ENCODE peak calls at places on chromosomes 3 and 15, in ten cellular contexts. A, W, C, S, I, Z, L, K, D and N are unnamed samples.

GRCh38 chr3:88059380-88060160 is 515 bp downstream of the ZNF654 start:
- DNase-seq in A (no peak), W (peak; percentile 17), C (no peak), S (peak; percentile 82), I (peak; percentile 15), Z (peak; percentile 5), L (no peak), K (peak; percentile 15), D (peak; percentile 84), N (no peak)

GRCh38 chr3:183698318-183698731 is 728 bp downstream of the YEATS2 start:
- DNase-seq in A (peak; percentile 29), W (peak; percentile 48), C (no peak), S (peak; percentile 82), I (peak; percentile 33), Z (no peak), L (peak; percentile 35), K (peak; percentile 25), D (peak; percentile 87), N (no peak)

GRCh38 chr3:37477275-37477674 is 302.9 kb upstream of the LRRFIP2 start:
- DNase-seq in A (no peak), W (no peak), C (no peak), S (no peak), I (no peak), Z (peak; percentile 58), L (no peak), K (no peak), D (no peak), N (no peak)

GRCh38 chr15:39594056-39594763 is 13.3 kb downstream of the THBS1 start:
- DNase-seq in A (no peak), W (no peak), C (no peak), S (no peak), I (no peak), Z (no peak), L (peak; percentile 34), K (peak; percentile 47), D (no peak), N (no peak)

GRCh38 chr3:179074656-179075055 is 3.0 kb upstream of the ZMAT3 start:
- DNase-seq in A (no peak), W (no peak), C (no peak), S (no peak), I (no peak), Z (no peak), L (no peak), K (no peak), D (no peak), N (no peak)

GRCh38 chr3:5188419-5189405 is 1.2 kb downstream of the EDEM1 start:
- DNase-seq in A (no peak), W (peak; percentile 69), C (no peak), S (peak; percentile 81), I (peak; percentile 54), Z (peak; percentile 14), L (peak; percentile 17), K (peak; percentile 46), D (peak; percentile 84), N (no peak)

GRCh38 chr3:191217331-191217730 is 18.3 kb downstream of the OSTN start:
- DNase-seq in A (no peak), W (no peak), C (no peak), S (no peak), I (no peak), Z (no peak), L (no peak), K (no peak), D (no peak), N (no peak)

GRCh38 chr3:138875096-138875753 is 40.5 kb upstream of the PIK3CB start:
- DNase-seq in A (no peak), W (no peak), C (no peak), S (peak; percentile 55), I (no peak), Z (no peak), L (no peak), K (no peak), D (no peak), N (no peak)

GRCh38 chr15:40338921-40339620 is 1.7 kb downstream of the CCDC9B start:
- DNase-seq in A (peak; percentile 66), W (no peak), C (peak; percentile 79), S (no peak), I (peak; percentile 67), Z (peak; percentile 67), L (peak; percentile 93), K (peak; percentile 35), D (no peak), N (peak; percentile 67)

GRCh38 chr15:58666957-58667356 is 82.5 kb downstream of the ADAM10 start:
- DNase-seq in A (no peak), W (no peak), C (no peak), S (no peak), I (no peak), Z (no peak), L (peak; percentile 62), K (no peak), D (no peak), N (no peak)

GRCh38 chr3:108134555-108134880 is 43.7 kb upstream of the CD47 start:
- DNase-seq in A (no peak), W (no peak), C (no peak), S (no peak), I (no peak), Z (no peak), L (no peak), K (no peak), D (no peak), N (no peak)

GRCh38 chr3:62950227-62950626 is 75.0 kb upstream of the CADPS start:
- DNase-seq in A (no peak), W (no peak), C (no peak), S (no peak), I (no peak), Z (no peak), L (no peak), K (no peak), D (no peak), N (no peak)

DNA sequence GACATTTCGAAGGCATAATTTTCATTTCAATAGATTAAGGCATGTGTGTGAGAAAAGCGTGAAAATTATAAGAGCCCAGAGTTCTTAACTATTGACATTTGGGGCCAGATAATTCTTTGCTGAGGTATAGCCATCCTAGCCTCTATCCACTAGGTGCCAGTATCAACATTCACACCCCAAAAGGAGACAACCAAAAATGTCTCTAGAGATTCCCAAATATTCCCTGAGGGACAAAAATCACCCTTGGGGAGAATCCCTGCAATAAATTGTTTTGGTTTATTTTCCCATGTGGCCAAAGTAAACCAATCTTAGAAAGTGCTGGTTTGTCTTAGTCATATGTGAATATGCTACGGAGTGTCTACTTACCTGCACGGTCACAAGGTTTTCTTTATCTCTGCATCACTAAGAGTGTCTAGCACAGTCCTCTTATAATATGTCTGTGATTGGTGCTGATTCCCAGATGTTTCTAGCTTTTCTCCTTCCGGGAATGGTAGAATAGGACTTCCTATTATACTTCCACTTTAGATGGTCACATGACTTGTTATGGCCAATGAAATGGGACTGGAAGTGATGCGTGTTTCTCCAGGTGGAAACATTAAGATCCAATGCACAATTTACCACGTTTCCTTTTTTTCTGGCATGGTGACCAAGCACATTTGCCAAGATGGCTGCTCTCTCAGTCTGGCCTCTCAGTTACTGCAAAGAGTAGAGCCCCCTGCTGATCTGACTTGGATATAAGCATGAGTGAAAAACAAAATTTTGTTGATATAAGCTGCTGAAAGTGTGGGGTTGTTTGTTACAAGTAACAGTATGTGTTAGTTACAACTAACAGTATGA is 8.0 kb upstream of the KBTBD8 start:
- DNase-seq in A (no peak), W (peak; percentile 24), C (peak; percentile 29), S (no peak), I (peak; percentile 12), Z (no peak), L (no peak), K (no peak), D (no peak), N (no peak)
- H3K4me3 ChIP-seq in A (no peak overlapping the region), W (no peak overlapping the region), C (no peak overlapping the region), S (peak overlapping the region; percentile 13), I (no peak overlapping the region), Z (no peak overlapping the region), L (no peak overlapping the region), K (no peak overlapping the region), D (no peak overlapping the region), N (no peak overlapping the region)

DNA sequence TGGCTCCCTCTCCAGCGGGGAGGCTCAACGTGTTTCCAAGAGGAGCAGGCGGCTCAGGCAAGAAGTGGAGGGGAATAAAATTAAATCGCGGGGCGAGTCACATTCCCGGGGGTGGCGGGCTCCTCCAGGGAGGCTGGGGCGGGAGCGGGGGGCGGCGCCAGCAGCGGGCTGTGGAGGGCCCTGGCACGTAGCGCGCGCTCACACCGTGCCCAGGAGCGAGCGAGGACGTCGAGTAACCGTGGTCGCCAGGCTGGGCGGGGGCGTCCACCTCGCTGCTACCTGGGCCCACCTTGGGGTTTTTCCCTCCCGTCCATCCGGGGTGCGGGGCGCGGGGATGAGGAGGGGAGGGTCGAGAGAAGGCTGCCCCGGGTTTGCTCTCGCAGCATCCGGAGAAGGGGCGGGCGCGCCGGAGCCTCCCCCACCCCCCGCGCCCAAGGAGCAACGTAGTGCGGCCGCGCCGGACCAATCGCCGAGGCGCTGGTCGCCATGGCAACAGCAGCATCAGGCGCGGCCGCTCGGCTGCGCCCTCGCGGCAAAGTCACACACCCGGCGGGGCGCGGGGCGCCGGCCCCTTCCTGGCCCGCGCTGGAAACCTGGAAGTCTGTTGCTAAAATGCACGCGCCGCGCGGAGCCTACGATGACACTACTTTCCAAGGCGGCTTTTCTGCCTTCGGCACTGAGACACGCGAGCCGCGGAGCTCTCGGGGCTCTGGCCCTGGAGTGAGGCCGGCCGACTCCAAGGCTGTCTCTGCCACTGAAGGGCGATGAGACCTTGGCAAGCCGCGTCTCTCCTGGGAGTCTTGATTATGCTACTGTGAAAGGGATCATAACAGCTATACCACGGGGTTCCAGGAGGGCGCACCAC is at the start of gene IQSEC1:
- DNase-seq in A (peak; percentile 62), W (no peak), C (no peak), S (peak; percentile 94), I (no peak), Z (peak; percentile 29), L (peak; percentile 7), K (peak; percentile 65), D (no peak), N (no peak)
- TF ChIP-seq POLR2A in A (no peak), W (no peak), C (no peak), S (no peak), I (no peak), Z (no peak), L (no peak), K (no peak), D (no peak), N (no peak)

GRCh38 chr15:30992465-30992864 is 1.0 kb upstream of the MTMR10 start:
- DNase-seq in A (no peak), W (peak; percentile 17), C (no peak), S (no peak), I (no peak), Z (peak; percentile 83), L (no peak), K (no peak), D (no peak), N (peak; percentile 31)
- H3K4me3 ChIP-seq in A (peak overlapping the region; percentile 99), W (peak overlapping the region; percentile 65), C (peak overlapping the region; percentile 92), S (no peak overlapping the region), I (peak overlapping the region; percentile 78), Z (peak overlapping the region; percentile 89), L (no peak overlapping the region), K (no peak overlapping the region), D (no peak overlapping the region), N (peak overlapping the region; percentile 100)

DNA sequence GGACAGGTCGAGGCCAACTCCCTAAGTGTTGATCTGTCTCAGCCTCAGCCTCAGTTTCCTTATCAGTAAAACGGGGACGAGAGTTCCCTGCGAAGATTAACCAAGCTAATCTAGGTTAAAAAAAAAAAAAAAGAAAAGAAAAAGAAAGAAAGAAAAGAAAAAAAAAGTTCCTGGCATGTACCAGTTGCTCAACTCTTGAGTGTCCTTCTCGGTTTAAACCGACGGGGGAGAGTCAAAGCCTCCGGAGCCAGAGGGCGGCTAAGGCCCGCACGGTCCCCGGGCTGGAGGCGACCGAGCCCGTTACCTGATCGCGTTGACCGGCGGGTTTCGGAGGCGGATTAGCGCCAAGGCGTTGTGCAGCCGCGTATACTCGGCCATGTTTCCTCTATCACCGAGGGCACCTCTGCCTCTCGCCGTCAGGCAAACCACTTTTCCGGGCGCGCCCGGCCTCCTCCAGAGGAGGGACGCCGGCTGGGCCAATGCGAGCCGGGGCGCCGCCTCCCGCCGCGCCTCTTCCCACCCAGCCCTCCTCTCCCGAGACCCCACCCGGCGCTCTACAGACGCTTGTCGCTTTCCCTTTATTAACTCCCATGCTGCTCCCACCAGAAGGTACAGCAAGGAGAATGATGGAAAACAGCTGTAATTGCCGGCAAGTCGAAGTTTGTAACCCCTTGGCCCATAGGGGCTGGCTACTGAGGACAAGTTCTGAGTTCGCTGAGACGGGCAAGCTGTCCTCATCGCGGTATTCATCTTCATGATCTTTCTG is at the start of gene EHHADH:
- DNase-seq in A (peak; percentile 80), W (peak; percentile 83), C (peak; percentile 23), S (peak; percentile 94), I (peak; percentile 64), Z (peak; percentile 83), L (peak; percentile 44), K (peak; percentile 85), D (peak; percentile 92), N (peak; percentile 18)
- TF ChIP-seq POLR2A in A (peak; percentile 56), W (peak; percentile 87), C (no peak), S (no peak), I (peak; percentile 78), Z (no peak), L (peak; percentile 39), K (peak; percentile 90), D (no peak), N (no peak)